ENCODE peak calls at places on chromosome 13, in nine cellular contexts. S, C, T, F, M, G, P, Y and W are unnamed samples.

GRCh38 chr13:21055016-21055415 is 6.4 kb downstream of the LATS2 start:
- DNase-seq in S (no peak), C (no peak), T (no peak), F (no peak), M (no peak), G (no peak), P (no peak), Y (no peak), W (no peak)

GRCh38 chr13:31947105-31947504 is 84.5 kb upstream of the FRY start:
- DNase-seq in S (no peak), C (no peak), T (no peak), F (no peak), M (no peak), G (no peak), P (no peak), Y (no peak), W (no peak)

GRCh38 chr13:99856021-99856420 is 115.5 kb downstream of the ZIC5 start:
- DNase-seq in S (no peak), C (no peak), T (no peak), F (no peak), M (no peak), G (no peak), P (no peak), Y (no peak), W (peak; percentile 87)

GRCh38 chr13:20291675-20292074 is 59.6 kb upstream of the GJB6 start:
- DNase-seq in S (no peak), C (no peak), T (no peak), F (no peak), M (no peak), G (no peak), P (no peak), Y (no peak), W (no peak)

GRCh38 chr13:113040597-113041292 is 64.8 kb upstream of the F7 start:
- DNase-seq in S (no peak), C (no peak), T (no peak), F (no peak), M (peak; percentile 21), G (no peak), P (no peak), Y (no peak), W (no peak)

GRCh38 chr13:57629821-57630235 is 1.7 kb upstream of the PCDH17 start:
- DNase-seq in S (peak; percentile 97), C (peak; percentile 48), T (peak; percentile 23), F (no peak), M (peak; percentile 67), G (peak; percentile 91), P (peak; percentile 75), Y (peak; percentile 42), W (peak; percentile 81)

GRCh38 chr13:77518266-77518665 is 17.2 kb upstream of the SCEL start:
- DNase-seq in S (no peak), C (no peak), T (no peak), F (no peak), M (no peak), G (no peak), P (no peak), Y (no peak), W (no peak)

GRCh38 chr13:80630685-80631121 is 289.8 kb upstream of the SPRY2 start:
- DNase-seq in S (no peak), C (no peak), T (peak; percentile 4), F (no peak), M (peak; percentile 96), G (peak; percentile 9), P (no peak), Y (no peak), W (peak; percentile 49)

DNA sequence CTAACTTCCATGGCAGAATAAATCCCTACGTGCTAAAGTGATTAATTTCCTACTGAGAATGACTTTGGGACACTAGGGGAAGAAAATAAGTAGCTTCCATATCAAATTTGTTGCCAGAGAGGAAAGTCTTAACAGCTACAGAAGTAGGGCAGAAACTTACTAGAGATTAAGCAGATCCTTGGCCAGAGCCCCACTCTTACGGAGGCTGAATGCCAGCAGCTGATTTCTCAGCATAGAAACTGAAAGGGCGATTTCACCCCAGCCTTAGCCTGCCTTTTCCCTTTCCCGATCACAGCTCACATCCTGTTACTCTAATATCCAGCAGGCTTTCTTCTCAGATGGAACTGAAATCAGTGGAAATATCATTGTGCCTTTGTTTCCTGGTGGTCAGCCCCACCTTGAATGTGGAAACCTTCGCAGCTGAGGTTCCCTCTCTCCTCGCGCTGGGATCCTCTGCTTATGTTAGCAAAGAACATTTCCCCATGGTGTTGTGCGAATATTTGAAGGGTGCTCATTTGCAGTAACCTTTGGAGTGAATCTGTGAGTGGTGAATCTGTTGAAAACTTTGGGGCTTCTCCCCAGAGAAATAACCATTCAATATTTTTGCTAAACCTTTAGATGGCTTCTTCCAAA is 8.4 kb downstream of the FAM124A start:
- DNase-seq in S (peak; percentile 38), C (peak; percentile 83), T (no peak), F (no peak), M (peak; percentile 89), G (peak; percentile 43), P (peak; percentile 46), Y (peak; percentile 7), W (peak; percentile 78)
- H3K4me3 ChIP-seq in S (no peak overlapping the region), C (peak overlapping the region; percentile 25), T (no peak overlapping the region), F (peak overlapping the region; percentile 61), M (peak overlapping the region; percentile 29), G (no peak overlapping the region), P (peak overlapping the region; percentile 50), Y (no peak overlapping the region), W (peak overlapping the region; percentile 25)

GRCh38 chr13:44866512-44866911 is 122.8 kb downstream of the NUFIP1 start:
- DNase-seq in S (no peak), C (no peak), T (no peak), F (no peak), M (no peak), G (no peak), P (no peak), Y (no peak), W (no peak)

GRCh38 chr13:44868397-44868796 is 120.9 kb downstream of the NUFIP1 start:
- DNase-seq in S (no peak), C (no peak), T (no peak), F (no peak), M (no peak), G (no peak), P (no peak), Y (no peak), W (no peak)

GRCh38 chr13:44869167-44869566 is 120.1 kb downstream of the NUFIP1 start:
- DNase-seq in S (no peak), C (no peak), T (no peak), F (no peak), M (no peak), G (no peak), P (no peak), Y (no peak), W (no peak)

GRCh38 chr13:44865722-44866484 is 123.4 kb downstream of the NUFIP1 start:
- DNase-seq in S (no peak), C (peak; percentile 75), T (no peak), F (no peak), M (no peak), G (no peak), P (no peak), Y (no peak), W (no peak)

DNA sequence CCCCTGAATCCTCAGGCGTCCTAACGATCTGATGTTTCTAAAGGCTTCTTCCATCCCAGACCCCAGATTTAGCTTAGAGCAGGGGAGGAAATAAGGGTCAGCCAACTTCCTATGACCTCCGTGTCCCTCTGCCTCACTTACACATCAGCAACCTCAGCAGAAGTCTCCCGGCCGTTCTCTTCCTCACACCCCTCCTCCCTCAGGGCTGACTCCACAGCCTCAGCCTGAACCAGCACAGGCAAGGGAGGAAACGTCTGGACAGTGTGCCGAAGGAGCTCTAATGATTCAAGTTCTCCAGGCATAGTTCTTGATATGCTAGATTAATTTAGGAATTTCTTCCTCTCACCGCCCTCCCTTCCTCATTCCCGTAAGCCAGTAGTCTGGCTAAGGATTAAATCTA is 121.4 kb downstream of the NUFIP1 start:
- DNase-seq in S (no peak), C (peak; percentile 43), T (no peak), F (no peak), M (peak; percentile 16), G (no peak), P (no peak), Y (no peak), W (no peak)
- TF ChIP-seq CTCF in S (no peak), C (no peak), T (no peak), F (no peak), M (no peak), G (no peak), P (no peak), Y (no peak), W (no peak)

GRCh38 chr13:102400619-102401125 is 1.2 kb downstream of the FGF14 start:
- DNase-seq in S (no peak), C (peak; percentile 22), T (no peak), F (no peak), M (peak; percentile 3), G (no peak), P (peak; percentile 29), Y (no peak), W (no peak)

GRCh38 chr13:102401755-102402154 is at the start of gene FGF14:
- DNase-seq in S (no peak), C (no peak), T (no peak), F (no peak), M (no peak), G (no peak), P (no peak), Y (no peak), W (no peak)

GRCh38 chr13:102399791-102400618 is 1.8 kb downstream of the FGF14 start:
- DNase-seq in S (peak; percentile 9), C (peak; percentile 15), T (no peak), F (no peak), M (no peak), G (no peak), P (peak; percentile 22), Y (no peak), W (no peak)

GRCh38 chr13:102401305-102401704 is 543 bp downstream of the FGF14 start:
- DNase-seq in S (no peak), C (no peak), T (no peak), F (no peak), M (peak; percentile 5), G (no peak), P (no peak), Y (no peak), W (no peak)

DNA sequence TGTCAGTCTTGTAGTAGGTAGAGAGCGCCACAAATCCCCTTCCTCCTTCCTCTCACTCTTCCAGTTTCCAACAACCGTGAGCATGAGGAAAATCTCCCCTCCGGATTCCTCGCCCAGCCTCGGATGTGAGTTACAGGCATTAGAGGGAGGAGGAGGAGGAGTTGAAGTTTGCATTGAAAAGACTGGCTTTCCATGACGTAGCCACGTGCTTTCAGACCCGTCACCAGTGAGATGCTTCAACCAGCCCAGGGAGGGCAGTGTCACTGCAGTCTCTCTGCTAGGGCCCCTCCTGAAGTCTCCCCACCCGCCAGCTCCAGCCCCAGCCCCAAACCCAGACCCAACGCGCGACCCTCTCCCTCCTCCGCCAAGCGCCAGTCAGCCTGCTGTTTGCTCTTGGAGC is 444 bp upstream of the FGF14 start:
- DNase-seq in S (peak; percentile 23), C (peak; percentile 33), T (no peak), F (no peak), M (peak; percentile 5), G (no peak), P (peak; percentile 25), Y (peak; percentile 39), W (peak; percentile 25)
- H3K4me3 ChIP-seq in S (no peak overlapping the region), C (peak overlapping the region; percentile 34), T (no peak overlapping the region), F (peak overlapping the region; percentile 84), M (peak overlapping the region; percentile 20), G (peak overlapping the region; percentile 46), P (peak overlapping the region; percentile 61), Y (no peak overlapping the region), W (peak overlapping the region; percentile 60)

GRCh38 chr13:67223742-67224141 is 6.4 kb downstream of the PCDH9 start:
- DNase-seq in S (no peak), C (no peak), T (peak; percentile 30), F (no peak), M (no peak), G (no peak), P (no peak), Y (peak; percentile 32), W (no peak)

GRCh38 chr13:67225252-67226159 is 4.6 kb downstream of the PCDH9 start:
- DNase-seq in S (no peak), C (no peak), T (no peak), F (no peak), M (no peak), G (no peak), P (no peak), Y (no peak), W (no peak)

GRCh38 chr13:67226686-67227085 is 3.5 kb downstream of the PCDH9 start:
- DNase-seq in S (no peak), C (no peak), T (no peak), F (no peak), M (no peak), G (no peak), P (no peak), Y (no peak), W (no peak)

GRCh38 chr13:67223024-67223423 is 7.1 kb downstream of the PCDH9 start:
- DNase-seq in S (no peak), C (no peak), T (peak; percentile 6), F (no peak), M (peak; percentile 46), G (no peak), P (no peak), Y (peak; percentile 60), W (no peak)

DNA sequence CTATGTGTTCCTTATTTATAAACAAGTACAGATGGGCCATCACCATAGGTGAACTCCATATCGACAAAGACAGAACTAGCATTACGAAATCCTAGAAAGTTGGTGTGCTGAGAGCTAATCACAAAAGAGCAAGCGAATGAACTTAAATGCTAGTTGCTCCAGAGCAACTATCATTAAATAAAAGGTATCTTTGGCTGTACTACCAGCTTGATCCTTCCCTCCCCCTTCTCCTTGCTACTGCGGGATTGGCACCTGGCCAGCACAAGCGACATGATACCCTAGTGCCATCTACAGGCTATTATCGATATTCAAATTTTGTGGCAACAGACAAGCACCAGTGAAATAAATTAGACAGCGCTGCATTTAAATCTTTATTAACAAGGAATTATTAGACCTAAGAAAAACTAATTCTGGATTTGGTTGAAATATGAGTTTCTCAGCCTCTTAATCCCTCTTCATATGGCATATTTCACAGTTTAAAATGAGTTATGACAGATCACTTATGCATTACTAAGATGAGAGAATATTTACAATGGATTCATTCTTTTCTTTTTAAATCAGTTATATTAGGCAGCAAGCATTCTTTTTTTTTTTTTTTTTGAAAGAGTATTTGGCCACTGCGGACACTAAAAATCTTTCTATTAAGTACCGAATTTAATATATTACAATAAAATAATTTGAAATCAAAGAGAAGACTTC is 5.8 kb downstream of the PCDH9 start:
- DNase-seq in S (peak; percentile 86), C (peak; percentile 50), T (peak; percentile 69), F (peak; percentile 33), M (peak; percentile 86), G (peak; percentile 72), P (peak; percentile 71), Y (peak; percentile 82), W (peak; percentile 67)
- TF ChIP-seq CTCF in S (peak; percentile 61), C (peak; percentile 50), T (peak; percentile 69), F (peak; percentile 55), M (peak; percentile 59), G (peak; percentile 65), P (peak; percentile 71), Y (peak; percentile 77), W (peak; percentile 56)